ENCODE peak calls at places on chromosomes 6 and 20, in eight cellular contexts. One of them, this sample, is unnamed.

GRCh38 chr20:39109933-39110818 is 148.0 kb downstream of the DHX35 start:
- DNase-seq in Peyer's patch: no peak
- DNase-seq in aorta: no peak
- DNase-seq in posterior cingulate gyrus: no peak
- DNase-seq in activated CD4-positive, alpha-beta T cell treated with anti-CD3 and anti-CD28 coated beads, Interleukin-2, amount 50 U/mL, for 1 hour: no peak
- DNase-seq in adipocyte: no peak
- DNase-seq in SHP77: no peak
- DNase-seq in activated naive CD4-positive, alpha-beta T cell treated with anti-CD3 and anti-CD28 coated beads, Interleukin-2, amount 50 U/mL, for 16 hours: no peak
- DNase-seq in this sample: no peak

GRCh38 chr6:94254689-94255088 is 835.3 kb upstream of the EPHA7 start:
- DNase-seq in activated naive CD4-positive, alpha-beta T cell treated with anti-CD3 and anti-CD28 coated beads, Interleukin-2, amount 50 U/mL, for 16 hours: no peak
- DNase-seq in posterior cingulate gyrus: no peak
- DNase-seq in adipocyte: no peak
- DNase-seq in activated CD4-positive, alpha-beta T cell treated with anti-CD3 and anti-CD28 coated beads, Interleukin-2, amount 50 U/mL, for 1 hour: no peak
- DNase-seq in aorta: no peak
- DNase-seq in SHP77: peak
- DNase-seq in Peyer's patch: no peak
- DNase-seq in this sample: no peak

GRCh38 chr20:39070484-39071231 is 108.5 kb downstream of the DHX35 start:
- DNase-seq in SHP77: no peak
- DNase-seq in Peyer's patch: no peak
- DNase-seq in posterior cingulate gyrus: no peak
- DNase-seq in adipocyte: peak
- DNase-seq in activated CD4-positive, alpha-beta T cell treated with anti-CD3 and anti-CD28 coated beads, Interleukin-2, amount 50 U/mL, for 1 hour: no peak
- DNase-seq in aorta: no peak
- DNase-seq in activated naive CD4-positive, alpha-beta T cell treated with anti-CD3 and anti-CD28 coated beads, Interleukin-2, amount 50 U/mL, for 16 hours: no peak
- DNase-seq in this sample: no peak

GRCh38 chr20:10924628-10925266 is 250.9 kb upstream of the JAG1 start:
- DNase-seq in activated CD4-positive, alpha-beta T cell treated with anti-CD3 and anti-CD28 coated beads, Interleukin-2, amount 50 U/mL, for 1 hour: no peak
- DNase-seq in posterior cingulate gyrus: no peak
- DNase-seq in adipocyte: peak
- DNase-seq in aorta: no peak
- DNase-seq in activated naive CD4-positive, alpha-beta T cell treated with anti-CD3 and anti-CD28 coated beads, Interleukin-2, amount 50 U/mL, for 16 hours: no peak
- DNase-seq in SHP77: no peak
- DNase-seq in Peyer's patch: no peak
- DNase-seq in this sample: no peak

GRCh38 chr6:89970609-89971337 is 76.5 kb downstream of the GJA10 start:
- DNase-seq in aorta: no peak
- DNase-seq in activated naive CD4-positive, alpha-beta T cell treated with anti-CD3 and anti-CD28 coated beads, Interleukin-2, amount 50 U/mL, for 16 hours: no peak
- DNase-seq in Peyer's patch: no peak
- DNase-seq in posterior cingulate gyrus: peak
- DNase-seq in activated CD4-positive, alpha-beta T cell treated with anti-CD3 and anti-CD28 coated beads, Interleukin-2, amount 50 U/mL, for 1 hour: no peak
- DNase-seq in SHP77: peak
- DNase-seq in adipocyte: peak
- DNase-seq in this sample: no peak

GRCh38 chr6:52155791-52156576 is 30.2 kb upstream of the IL17A start:
- DNase-seq in Peyer's patch: no peak
- DNase-seq in activated CD4-positive, alpha-beta T cell treated with anti-CD3 and anti-CD28 coated beads, Interleukin-2, amount 50 U/mL, for 1 hour: no peak
- DNase-seq in activated naive CD4-positive, alpha-beta T cell treated with anti-CD3 and anti-CD28 coated beads, Interleukin-2, amount 50 U/mL, for 16 hours: no peak
- DNase-seq in adipocyte: no peak
- DNase-seq in SHP77: no peak
- DNase-seq in posterior cingulate gyrus: no peak
- DNase-seq in aorta: no peak
- DNase-seq in this sample: no peak

GRCh38 chr6:34315780-34316179 is 67.0 kb upstream of the SMIM29 start:
- DNase-seq in aorta: no peak
- DNase-seq in activated naive CD4-positive, alpha-beta T cell treated with anti-CD3 and anti-CD28 coated beads, Interleukin-2, amount 50 U/mL, for 16 hours: no peak
- DNase-seq in activated CD4-positive, alpha-beta T cell treated with anti-CD3 and anti-CD28 coated beads, Interleukin-2, amount 50 U/mL, for 1 hour: no peak
- DNase-seq in Peyer's patch: no peak
- DNase-seq in adipocyte: no peak
- DNase-seq in posterior cingulate gyrus: no peak
- DNase-seq in SHP77: no peak
- DNase-seq in this sample: no peak

GRCh38 chr20:8568068-8568467 is 436.0 kb downstream of the PLCB1 start:
- DNase-seq in Peyer's patch: no peak
- DNase-seq in activated CD4-positive, alpha-beta T cell treated with anti-CD3 and anti-CD28 coated beads, Interleukin-2, amount 50 U/mL, for 1 hour: no peak
- DNase-seq in activated naive CD4-positive, alpha-beta T cell treated with anti-CD3 and anti-CD28 coated beads, Interleukin-2, amount 50 U/mL, for 16 hours: no peak
- DNase-seq in SHP77: no peak
- DNase-seq in aorta: no peak
- DNase-seq in adipocyte: peak
- DNase-seq in posterior cingulate gyrus: no peak
- DNase-seq in this sample: no peak

GRCh38 chr6:163416380-163416629 is 1.8 kb downstream of the QKI start:
- DNase-seq in activated CD4-positive, alpha-beta T cell treated with anti-CD3 and anti-CD28 coated beads, Interleukin-2, amount 50 U/mL, for 1 hour: no peak
- DNase-seq in adipocyte: peak
- DNase-seq in activated naive CD4-positive, alpha-beta T cell treated with anti-CD3 and anti-CD28 coated beads, Interleukin-2, amount 50 U/mL, for 16 hours: no peak
- DNase-seq in aorta: no peak
- DNase-seq in posterior cingulate gyrus: no peak
- DNase-seq in Peyer's patch: no peak
- DNase-seq in SHP77: no peak
- DNase-seq in this sample: no peak

GRCh38 chr20:7540923-7541322 is 399.3 kb downstream of the HAO1 start:
- DNase-seq in Peyer's patch: no peak
- DNase-seq in activated CD4-positive, alpha-beta T cell treated with anti-CD3 and anti-CD28 coated beads, Interleukin-2, amount 50 U/mL, for 1 hour: no peak
- DNase-seq in posterior cingulate gyrus: no peak
- DNase-seq in SHP77: no peak
- DNase-seq in aorta: no peak
- DNase-seq in adipocyte: no peak
- DNase-seq in activated naive CD4-positive, alpha-beta T cell treated with anti-CD3 and anti-CD28 coated beads, Interleukin-2, amount 50 U/mL, for 16 hours: no peak
- DNase-seq in this sample: no peak

GRCh38 chr20:33656783-33657703 is 5.1 kb upstream of the C20orf144 start:
- DNase-seq in posterior cingulate gyrus: no peak
- DNase-seq in SHP77: no peak
- DNase-seq in aorta: peak
- DNase-seq in activated naive CD4-positive, alpha-beta T cell treated with anti-CD3 and anti-CD28 coated beads, Interleukin-2, amount 50 U/mL, for 16 hours: no peak
- DNase-seq in Peyer's patch: peak
- DNase-seq in activated CD4-positive, alpha-beta T cell treated with anti-CD3 and anti-CD28 coated beads, Interleukin-2, amount 50 U/mL, for 1 hour: no peak
- DNase-seq in adipocyte: no peak
- DNase-seq in this sample: no peak

This sample was measured in effector CD8-positive, alpha-beta T cell.